ENCODE peak calls at places on chromosomes 6 and 20, in eight cellular contexts. D is activated CD4-positive, alpha-beta T cell treated with anti-CD3 and anti-CD28 coated beads, Interleukin-2, amount 50 U/mL, for 1 hour; U is SW480; M is AG04450; E is hippocampal formation; T is H4; Z is activated naive CD8-positive, alpha-beta T cell treated with anti-CD3 and anti-CD28 coated beads, Interleukin-2, amount 50 U/mL, for 24 hours; R is AG20443. C is an unnamed sample.

GRCh38 chr20:10636326-10636818 is 37.4 kb downstream of the JAG1 start:
- DNase-seq in D (no peak), E (no peak), M (peak; percentile 44), Z (no peak), U (no peak), R (peak; percentile 44), T (peak; percentile 39), C (peak; percentile 46)

GRCh38 chr20:43975096-43975768 is 60.6 kb downstream of the TOX2 start:
- DNase-seq in M (peak; percentile 70), R (peak; percentile 85), U (peak; percentile 94), D (no peak), E (no peak), Z (peak; percentile 27), T (peak; percentile 42), C (no peak)

GRCh38 chr20:64242797-64243475 is 12.6 kb upstream of the PCMTD2 start:
- DNase-seq in Z (no peak), M (no peak), T (no peak), R (no peak), D (no peak), U (no peak), E (no peak), C (no peak)

GRCh38 chr6:43779864-43780260 is 9.9 kb downstream of the VEGFA start:
- DNase-seq in T (no peak), Z (no peak), E (no peak), D (no peak), U (no peak), R (no peak), M (no peak), C (no peak)

GRCh38 chr6:37052027-37052628 is 46.7 kb downstream of the FGD2 start:
- DNase-seq in R (no peak), Z (peak; percentile 43), U (no peak), M (no peak), D (no peak), E (no peak), T (no peak), C (peak; percentile 25)

GRCh38 chr20:41398408-41398807 is 31.8 kb upstream of the EMILIN3 start:
- DNase-seq in M (peak; percentile 75), Z (no peak), U (no peak), R (no peak), T (no peak), E (no peak), D (no peak), C (peak; percentile 36)

GRCh38 chr6:157215702-157216101 is 107.6 kb downstream of the TMEM242 start:
- DNase-seq in U (no peak), D (no peak), T (no peak), R (no peak), Z (no peak), M (no peak), E (no peak), C (no peak)

GRCh38 chr6:106512048-106512957 is 117.0 kb downstream of the RTN4IP1 start:
- DNase-seq in Z (peak; percentile 80), R (peak; percentile 76), U (peak; percentile 5), T (peak; percentile 42), E (no peak), D (peak; percentile 76), M (no peak), C (no peak)